ENCODE peak calls at places on chromosome 13, in four cellular contexts. K is H1, N is HCT116, I is GM23338. Y is an unnamed sample.
A peak's percentile ranks its signal among the peaks of the same experiment; 100 is the strongest.

GRCh38 chr13:46666727-46667456 is 113.9 kb downstream of the LRCH1 start:
- DNase-seq in I (peak; percentile 87), K (peak; percentile 25), N (no peak), Y (peak; percentile 78)

GRCh38 chr13:41456768-41457588 is at the start of gene RGCC:
- DNase-seq in I (peak; percentile 83), K (no peak), N (peak; percentile 10), Y (no peak)

GRCh38 chr13:47896546-47896945 is 104.5 kb downstream of the SUCLA2 start:
- DNase-seq in I (no peak), N (no peak), K (no peak), Y (no peak)

GRCh38 chr13:33321686-33322473 is 36.3 kb upstream of the STARD13 start:
- DNase-seq in K (no peak), N (no peak), I (no peak), Y (no peak)

GRCh38 chr13:31761951-31762350 is 22.6 kb downstream of the RXFP2 start:
- DNase-seq in K (no peak), N (no peak), I (no peak), Y (no peak)

GRCh38 chr13:76944457-76944856 is 3.9 kb upstream of the ACOD1 start:
- DNase-seq in N (no peak), K (no peak), I (no peak), Y (no peak)

GRCh38 chr13:50800091-50800739 is 43.3 kb downstream of the DLEU7 start:
- DNase-seq in K (no peak), I (no peak), N (no peak), Y (no peak)

GRCh38 chr13:45873491-45874360 is 22.2 kb upstream of the SIAH3 start:
- DNase-seq in K (no peak), N (peak; percentile 50), I (peak; percentile 61), Y (no peak)

GRCh38 chr13:21670006-21670882 is 629 bp upstream of the FGF9 start:
- DNase-seq in I (peak; percentile 76), N (no peak), K (no peak), Y (peak; percentile 22)

GRCh38 chr13:21670883-21671792 is at the start of gene FGF9:
- DNase-seq in K (no peak), N (peak; percentile 75), I (peak; percentile 92), Y (no peak)

GRCh38 chr13:21673592-21674270 is 2.9 kb downstream of the FGF9 start:
- DNase-seq in N (no peak), K (no peak), I (peak; percentile 83), Y (no peak)

GRCh38 chr13:21672811-21673591 is 2.1 kb downstream of the FGF9 start:
- DNase-seq in N (no peak), I (no peak), K (no peak), Y (no peak)

GRCh38 chr13:21671793-21672680 is 1.2 kb downstream of the FGF9 start:
- DNase-seq in K (no peak), N (no peak), I (peak; percentile 46), Y (no peak)
- TF ChIP-seq EZH2 in K (peak; percentile 14), N (no peak), I (peak; percentile 81), Y (no peak)

GRCh38 chr13:109745702-109746101 is 40.7 kb downstream of the IRS2 start:
- DNase-seq in K (no peak), I (no peak), N (no peak), Y (no peak)
- TF ChIP-seq POLR2AphosphoS5 in K (no peak), I (no peak), N (no peak), Y (no peak)

GRCh38 chr13:74289861-74290260 is 155.7 kb upstream of the KLF12 start:
- DNase-seq in N (no peak), I (no peak), K (no peak), Y (no peak)

GRCh38 chr13:74287672-74288169 is 153.5 kb upstream of the KLF12 start:
- DNase-seq in I (peak; percentile 90), K (no peak), N (no peak), Y (peak; percentile 48)

GRCh38 chr13:74289130-74289529 is 154.9 kb upstream of the KLF12 start:
- DNase-seq in N (no peak), K (no peak), I (no peak), Y (no peak)

GRCh38 chr13:74288361-74288911 is 154.2 kb upstream of the KLF12 start:
- DNase-seq in K (no peak), I (peak; percentile 46), N (no peak), Y (no peak)

DNA sequence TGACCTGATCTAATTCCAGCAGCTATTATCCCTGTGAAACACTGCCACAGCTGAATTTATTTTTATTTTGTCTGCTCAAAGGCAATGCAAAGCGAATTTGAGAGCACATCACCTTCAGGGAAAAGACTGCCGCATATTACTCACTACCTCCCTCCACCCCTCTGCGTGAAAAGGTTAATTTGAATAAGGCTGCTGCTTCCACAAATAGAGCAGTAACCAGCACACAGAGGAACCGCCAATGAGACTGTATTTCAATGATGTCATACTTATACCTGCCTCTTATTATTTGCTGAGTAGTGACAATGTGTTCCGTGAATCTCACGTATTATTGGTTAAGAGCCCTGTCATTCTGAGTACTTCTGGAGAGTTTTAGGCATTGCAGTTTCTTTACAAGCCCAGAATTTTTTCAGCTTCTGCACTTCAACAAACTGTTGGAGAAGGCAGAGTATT is 156.1 kb upstream of the KLF12 start:
- DNase-seq in N (peak; percentile 73), K (no peak), I (peak; percentile 93), Y (no peak)
- H3K4me3 ChIP-seq in N (no peak overlapping the region), K (no peak overlapping the region), I (no peak overlapping the region), Y (no peak overlapping the region)

GRCh38 chr13:43787518-43787891 is 733 bp upstream of the ENOX1 start:
- DNase-seq in I (peak; percentile 27), K (no peak), N (no peak), Y (no peak)
- TF ChIP-seq EZH2 in I (no peak), K (peak; percentile 18), N (no peak), Y (no peak)

DNA sequence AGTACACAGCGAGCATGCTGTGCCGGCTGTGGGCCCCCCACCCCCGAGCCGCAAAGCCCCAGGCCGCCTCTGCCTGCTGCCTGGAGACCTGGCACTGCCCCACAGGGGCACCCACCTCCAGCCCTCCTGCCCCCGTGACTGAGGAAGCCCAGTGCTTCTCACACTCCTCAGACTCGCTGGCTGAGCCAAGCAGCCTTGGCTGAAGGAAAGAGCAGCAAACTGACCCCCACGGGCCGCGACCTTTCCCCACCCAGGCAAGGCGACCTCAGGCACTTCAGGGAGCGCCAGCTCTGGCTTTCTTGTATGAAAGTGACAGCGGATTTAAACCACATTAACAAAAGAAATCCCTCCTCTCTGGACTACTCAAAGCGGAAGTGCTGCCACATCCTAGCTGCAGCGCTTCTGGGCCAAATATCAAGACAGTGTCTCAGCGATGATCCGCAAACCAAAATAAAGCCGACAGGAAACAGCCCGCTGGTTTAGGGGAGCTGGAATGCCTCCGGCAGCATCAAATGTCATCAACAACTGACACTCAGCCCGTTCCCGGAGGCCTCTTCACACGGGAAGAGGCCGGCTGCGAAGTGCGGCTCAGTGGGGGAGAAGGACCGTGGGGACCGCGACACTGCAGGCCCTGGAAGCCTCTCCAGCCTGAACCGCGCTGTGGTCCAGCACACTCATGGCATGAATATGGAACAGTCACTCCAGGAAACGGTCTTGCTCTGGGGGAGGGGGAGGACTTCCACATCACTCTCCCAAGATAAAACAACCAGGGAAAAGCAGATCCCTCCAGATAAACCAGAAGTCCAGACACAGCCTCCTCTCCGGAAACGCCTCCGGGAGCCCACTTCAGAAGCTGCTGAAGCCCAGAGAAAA is 1.5 kb downstream of the RASA3 start:
- DNase-seq in I (peak; percentile 78), N (no peak), K (no peak), Y (peak; percentile 87)
- TF ChIP-seq POLR2AphosphoS5 in I (no peak), N (no peak), K (no peak), Y (peak; percentile 44)

GRCh38 chr13:99690426-99691189 is 189.3 kb downstream of the TM9SF2 start:
- DNase-seq in K (no peak), N (no peak), I (peak; percentile 59), Y (no peak)
- H3K4me3 ChIP-seq in K (peak overlapping the region; percentile 5), N (no peak overlapping the region), I (peak overlapping the region; percentile 26), Y (no peak overlapping the region)

GRCh38 chr13:20297181-20297580 is 65.1 kb upstream of the GJB6 start:
- DNase-seq in K (no peak), I (no peak), N (no peak), Y (no peak)

GRCh38 chr13:20305587-20305986 is 73.5 kb upstream of the GJB6 start:
- DNase-seq in I (peak; percentile 37), K (no peak), N (no peak), Y (no peak)

GRCh38 chr13:20306039-20306438 is 73.9 kb upstream of the GJB6 start:
- DNase-seq in N (no peak), I (no peak), K (no peak), Y (no peak)

GRCh38 chr13:20303636-20304035 is 71.5 kb upstream of the GJB6 start:
- DNase-seq in K (no peak), I (no peak), N (no peak), Y (peak; percentile 42)

DNA sequence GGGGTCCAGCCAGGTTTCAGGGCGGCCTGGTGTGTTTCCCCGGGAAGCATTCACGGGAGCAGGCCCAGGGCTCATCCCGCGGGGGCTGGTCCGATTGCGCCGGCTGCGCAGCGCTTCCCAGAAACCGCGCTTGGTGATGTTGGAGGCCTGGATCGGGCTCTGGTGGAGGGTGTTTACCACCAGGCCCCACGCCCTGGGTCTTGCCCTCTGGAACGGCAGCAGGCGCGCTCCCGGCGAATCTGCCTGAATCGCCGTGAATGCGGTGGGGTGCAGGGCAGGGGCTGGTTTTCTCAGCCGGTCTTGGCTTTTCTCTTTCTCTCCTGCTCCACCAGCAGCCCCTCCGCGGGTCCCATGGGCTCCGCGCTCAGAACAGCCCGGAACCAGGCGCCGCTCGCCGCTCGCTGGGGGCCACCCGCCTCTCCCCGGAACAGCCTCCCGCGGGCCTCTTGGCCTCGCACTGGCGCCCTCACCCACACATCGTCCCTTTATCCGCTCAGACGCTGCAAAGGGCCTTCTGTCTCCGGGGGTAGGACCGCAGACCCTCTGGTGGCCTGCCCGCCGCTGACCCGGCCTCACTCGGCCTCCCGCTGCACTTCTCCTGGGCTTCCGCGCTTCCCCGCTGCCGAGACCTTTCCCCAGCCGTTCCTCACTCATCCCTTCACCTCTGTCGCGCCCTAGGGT is 69.4 kb upstream of the GJB6 start:
- DNase-seq in K (no peak), N (no peak), I (peak; percentile 64), Y (no peak)
- TF ChIP-seq EZH2 in K (peak; percentile 68), N (no peak), I (peak; percentile 38), Y (no peak)

Y was measured in SK-N-MC.